ENCODE peak calls at places on chromosomes 11 and 22, in nine cellular contexts. One of them, this sample, is unnamed.

GRCh38 chr11:70072471-70073187 is 5.5 kb upstream of the ANO1 start:
- DNase-seq in body of pancreas: no peak
- DNase-seq in AG10803: no peak
- DNase-seq in cardiac muscle cell: peak; percentile 16
- DNase-seq in WTC11: no peak
- DNase-seq in heart right ventricle: no peak
- DNase-seq in lower lobe of right lung: no peak
- DNase-seq in adrenal gland: no peak
- DNase-seq in neural progenitor cell: no peak
- DNase-seq in this sample: no peak

GRCh38 chr11:101363706-101364275 is 220.0 kb downstream of the TRPC6 start:
- DNase-seq in AG10803: no peak
- DNase-seq in body of pancreas: no peak
- DNase-seq in cardiac muscle cell: no peak
- DNase-seq in lower lobe of right lung: no peak
- DNase-seq in WTC11: no peak
- DNase-seq in adrenal gland: no peak
- DNase-seq in heart right ventricle: no peak
- DNase-seq in neural progenitor cell: no peak
- DNase-seq in this sample: no peak

GRCh38 chr22:44444341-44445306 is 53.4 kb downstream of the RTL6 start:
- DNase-seq in heart right ventricle: no peak
- DNase-seq in lower lobe of right lung: no peak
- DNase-seq in WTC11: peak; percentile 68
- DNase-seq in neural progenitor cell: peak; percentile 53
- DNase-seq in cardiac muscle cell: no peak
- DNase-seq in body of pancreas: no peak
- DNase-seq in adrenal gland: no peak
- DNase-seq in AG10803: no peak
- DNase-seq in this sample: no peak

GRCh38 chr11:34650528-34650927 is 29.6 kb downstream of the EHF start:
- DNase-seq in lower lobe of right lung: no peak
- DNase-seq in adrenal gland: no peak
- DNase-seq in AG10803: no peak
- DNase-seq in WTC11: no peak
- DNase-seq in cardiac muscle cell: peak; percentile 84
- DNase-seq in heart right ventricle: no peak
- DNase-seq in body of pancreas: no peak
- DNase-seq in neural progenitor cell: no peak
- DNase-seq in this sample: no peak

GRCh38 chr22:29936186-29936585 is 53.2 kb downstream of the MTMR3 start:
- DNase-seq in lower lobe of right lung: no peak
- DNase-seq in heart right ventricle: no peak
- DNase-seq in body of pancreas: no peak
- DNase-seq in adrenal gland: no peak
- DNase-seq in cardiac muscle cell: no peak
- DNase-seq in AG10803: no peak
- DNase-seq in WTC11: no peak
- DNase-seq in neural progenitor cell: no peak
- DNase-seq in this sample: no peak

GRCh38 chr11:28243596-28243995 is 135.4 kb downstream of the METTL15 start:
- DNase-seq in AG10803: peak; percentile 66
- DNase-seq in body of pancreas: no peak
- DNase-seq in heart right ventricle: no peak
- DNase-seq in adrenal gland: no peak
- DNase-seq in WTC11: no peak
- DNase-seq in lower lobe of right lung: no peak
- DNase-seq in neural progenitor cell: no peak
- DNase-seq in cardiac muscle cell: no peak
- DNase-seq in this sample: no peak

GRCh38 chr11:86476109-86476861 is 101.6 kb downstream of the CCDC81 start:
- DNase-seq in body of pancreas: no peak
- DNase-seq in cardiac muscle cell: peak; percentile 54
- DNase-seq in AG10803: no peak
- DNase-seq in WTC11: no peak
- DNase-seq in neural progenitor cell: no peak
- DNase-seq in adrenal gland: peak; percentile 24
- DNase-seq in heart right ventricle: no peak
- DNase-seq in lower lobe of right lung: no peak
- DNase-seq in this sample: no peak

GRCh38 chr22:18032455-18033101 is 8.2 kb upstream of the MICAL3 start:
- DNase-seq in body of pancreas: no peak
- DNase-seq in WTC11: no peak
- DNase-seq in heart right ventricle: no peak
- DNase-seq in neural progenitor cell: peak; percentile 19
- DNase-seq in AG10803: peak; percentile 89
- DNase-seq in adrenal gland: no peak
- DNase-seq in lower lobe of right lung: no peak
- DNase-seq in cardiac muscle cell: peak; percentile 36
- DNase-seq in this sample: no peak

GRCh38 chr11:12134239-12134590 is 23.8 kb downstream of the MICAL2 start:
- DNase-seq in cardiac muscle cell: no peak
- DNase-seq in body of pancreas: no peak
- DNase-seq in AG10803: no peak
- DNase-seq in heart right ventricle: no peak
- DNase-seq in neural progenitor cell: no peak
- DNase-seq in adrenal gland: no peak
- DNase-seq in WTC11: no peak
- DNase-seq in lower lobe of right lung: peak; percentile 76
- DNase-seq in this sample: no peak

GRCh38 chr11:15278129-15278528 is 163.4 kb downstream of the INSC start:
- DNase-seq in cardiac muscle cell: peak; percentile 2
- DNase-seq in lower lobe of right lung: no peak
- DNase-seq in AG10803: peak; percentile 4
- DNase-seq in body of pancreas: no peak
- DNase-seq in heart right ventricle: no peak
- DNase-seq in neural progenitor cell: no peak
- DNase-seq in WTC11: no peak
- DNase-seq in adrenal gland: no peak
- DNase-seq in this sample: no peak

GRCh38 chr11:92765965-92766371 is 203.5 kb upstream of the MTNR1B start:
- DNase-seq in body of pancreas: peak; percentile 7
- DNase-seq in AG10803: peak; percentile 39
- DNase-seq in cardiac muscle cell: peak; percentile 79
- DNase-seq in WTC11: peak; percentile 54
- DNase-seq in neural progenitor cell: peak; percentile 65
- DNase-seq in heart right ventricle: peak; percentile 9
- DNase-seq in lower lobe of right lung: peak; percentile 49
- DNase-seq in adrenal gland: peak; percentile 19
- DNase-seq in this sample: no peak

GRCh38 chr22:29503811-29504372 is 23.9 kb downstream of the NEFH start:
- DNase-seq in body of pancreas: peak; percentile 34
- DNase-seq in lower lobe of right lung: no peak
- DNase-seq in AG10803: peak; percentile 81
- DNase-seq in WTC11: no peak
- DNase-seq in cardiac muscle cell: peak; percentile 85
- DNase-seq in adrenal gland: peak; percentile 65
- DNase-seq in neural progenitor cell: peak; percentile 76
- DNase-seq in heart right ventricle: no peak
- DNase-seq in this sample: no peak

GRCh38 chr11:68609761-68610160 is 74.6 kb upstream of the GAL start:
- DNase-seq in body of pancreas: no peak
- DNase-seq in adrenal gland: no peak
- DNase-seq in AG10803: no peak
- DNase-seq in heart right ventricle: no peak
- DNase-seq in lower lobe of right lung: no peak
- DNase-seq in WTC11: no peak
- DNase-seq in cardiac muscle cell: no peak
- DNase-seq in neural progenitor cell: no peak
- DNase-seq in this sample: no peak

GRCh38 chr11:833114-833791 is 501 bp downstream of the CD151 start:
- DNase-seq in lower lobe of right lung: peak; percentile 73
- DNase-seq in body of pancreas: peak; percentile 80
- DNase-seq in WTC11: no peak
- DNase-seq in heart right ventricle: peak; percentile 72
- DNase-seq in AG10803: peak; percentile 43
- DNase-seq in cardiac muscle cell: peak; percentile 61
- DNase-seq in adrenal gland: peak; percentile 61
- DNase-seq in neural progenitor cell: peak; percentile 67
- DNase-seq in this sample: no peak

GRCh38 chr11:83717551-83717950 is 431.4 kb upstream of the CCDC90B start:
- DNase-seq in lower lobe of right lung: no peak
- DNase-seq in adrenal gland: no peak
- DNase-seq in AG10803: no peak
- DNase-seq in WTC11: no peak
- DNase-seq in neural progenitor cell: no peak
- DNase-seq in heart right ventricle: no peak
- DNase-seq in body of pancreas: no peak
- DNase-seq in cardiac muscle cell: peak; percentile 9
- DNase-seq in this sample: no peak

GRCh38 chr22:29345932-29346331 is 30.4 kb upstream of the RASL10A start:
- DNase-seq in AG10803: peak; percentile 46
- DNase-seq in heart right ventricle: no peak
- DNase-seq in cardiac muscle cell: no peak
- DNase-seq in body of pancreas: no peak
- DNase-seq in WTC11: no peak
- DNase-seq in lower lobe of right lung: no peak
- DNase-seq in neural progenitor cell: no peak
- DNase-seq in adrenal gland: no peak
- DNase-seq in this sample: no peak

GRCh38 chr11:72179804-72180396 is 12.0 kb upstream of the FOLR1 start:
- DNase-seq in body of pancreas: no peak
- DNase-seq in lower lobe of right lung: no peak
- DNase-seq in neural progenitor cell: no peak
- DNase-seq in adrenal gland: no peak
- DNase-seq in cardiac muscle cell: no peak
- DNase-seq in WTC11: no peak
- DNase-seq in AG10803: peak; percentile 52
- DNase-seq in heart right ventricle: no peak
- DNase-seq in this sample: no peak

GRCh38 chr11:3865388-3866193 is 10.1 kb downstream of the STIM1 start:
- DNase-seq in body of pancreas: no peak
- DNase-seq in lower lobe of right lung: no peak
- DNase-seq in neural progenitor cell: no peak
- DNase-seq in cardiac muscle cell: peak; percentile 80
- DNase-seq in WTC11: no peak
- DNase-seq in adrenal gland: no peak
- DNase-seq in AG10803: peak; percentile 76
- DNase-seq in heart right ventricle: no peak
- DNase-seq in this sample: no peak

GRCh38 chr11:86062719-86063118 is 6.2 kb downstream of the PICALM start:
- DNase-seq in AG10803: peak; percentile 16
- DNase-seq in cardiac muscle cell: no peak
- DNase-seq in heart right ventricle: no peak
- DNase-seq in adrenal gland: no peak
- DNase-seq in WTC11: no peak
- DNase-seq in body of pancreas: no peak
- DNase-seq in neural progenitor cell: no peak
- DNase-seq in lower lobe of right lung: no peak
- DNase-seq in this sample: no peak

DNA sequence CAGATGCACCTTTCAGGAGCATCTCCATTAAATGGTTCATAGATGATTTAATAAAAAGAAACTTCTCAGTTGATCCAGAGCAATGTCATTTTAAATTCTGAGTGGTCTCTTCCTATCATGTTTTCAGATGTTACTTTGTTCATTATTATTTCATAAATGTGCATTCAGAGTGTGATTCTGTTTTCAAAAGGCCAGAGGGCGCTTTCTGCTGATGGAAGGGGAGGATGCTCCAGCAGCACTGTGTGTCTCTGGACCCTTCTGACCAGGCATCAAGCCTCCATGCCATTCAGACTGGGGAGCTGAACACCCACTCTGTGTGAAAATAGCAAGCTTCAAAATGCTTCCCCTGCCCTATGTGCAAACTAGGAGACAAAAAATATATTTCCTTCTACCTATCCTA is 23.9 kb upstream of the CRTAM start:
- DNase-seq in AG10803: no peak
- DNase-seq in neural progenitor cell: no peak
- DNase-seq in heart right ventricle: no peak
- DNase-seq in adrenal gland: no peak
- DNase-seq in cardiac muscle cell: peak; percentile 10
- DNase-seq in body of pancreas: no peak
- DNase-seq in lower lobe of right lung: no peak
- DNase-seq in WTC11: no peak
- DNase-seq in this sample: no peak
- TF ChIP-seq CTCF in AG10803: no peak
- TF ChIP-seq CTCF in neural progenitor cell: peak; percentile 42
- TF ChIP-seq CTCF in heart right ventricle: no peak
- TF ChIP-seq CTCF in adrenal gland: no peak
- TF ChIP-seq CTCF in cardiac muscle cell: peak; percentile 30
- TF ChIP-seq CTCF in body of pancreas: no peak
- TF ChIP-seq CTCF in lower lobe of right lung: peak; percentile 9
- TF ChIP-seq CTCF in WTC11: no peak
- TF ChIP-seq CTCF in this sample: no peak

DNA sequence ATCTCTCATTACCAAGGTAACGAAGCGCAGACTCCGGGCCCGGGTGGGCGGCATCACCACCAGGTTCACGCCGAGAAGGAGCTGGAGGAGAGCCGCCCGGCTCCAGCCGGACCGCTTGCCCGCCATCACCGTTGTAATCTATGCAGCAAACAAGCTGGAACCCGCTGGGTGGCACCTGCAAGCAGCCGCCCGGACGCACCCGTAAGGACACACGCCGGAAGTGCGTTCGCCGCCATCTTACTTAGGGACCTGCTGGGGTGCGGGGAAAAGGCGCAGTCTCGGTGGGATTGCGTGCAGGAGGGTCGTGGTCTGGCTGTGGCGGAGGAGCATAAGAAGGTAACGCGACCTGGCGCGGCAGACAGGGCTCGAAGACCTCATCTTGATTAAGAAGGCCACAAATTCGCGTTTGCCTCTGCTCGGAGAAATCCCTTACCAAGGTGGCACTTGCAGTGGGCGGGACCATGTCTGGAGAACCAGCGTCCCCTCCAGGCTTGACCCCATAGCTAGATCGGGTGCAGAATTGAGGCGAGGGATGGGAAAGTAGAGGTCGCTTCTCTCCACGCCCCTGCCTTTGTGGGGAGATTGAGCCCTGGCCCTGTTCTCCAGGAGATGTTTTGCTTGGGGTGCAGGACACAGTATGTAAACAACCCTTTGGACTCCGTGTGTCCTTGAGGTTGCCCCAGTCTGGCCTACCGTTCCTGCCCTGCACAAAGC is at the start of gene ACP2:
- DNase-seq in AG10803: peak; percentile 87
- DNase-seq in neural progenitor cell: peak; percentile 90
- DNase-seq in WTC11: peak; percentile 91
- DNase-seq in body of pancreas: peak; percentile 94
- DNase-seq in lower lobe of right lung: peak; percentile 94
- DNase-seq in adrenal gland: peak; percentile 86
- DNase-seq in cardiac muscle cell: peak; percentile 92
- DNase-seq in heart right ventricle: peak; percentile 87
- DNase-seq in this sample: peak; percentile 69
- TF ChIP-seq CTCF in AG10803: peak; percentile 45
- TF ChIP-seq CTCF in neural progenitor cell: peak; percentile 26
- TF ChIP-seq CTCF in WTC11: no peak
- TF ChIP-seq CTCF in body of pancreas: peak; percentile 39
- TF ChIP-seq CTCF in lower lobe of right lung: no peak
- TF ChIP-seq CTCF in adrenal gland: no peak
- TF ChIP-seq CTCF in cardiac muscle cell: peak; percentile 26
- TF ChIP-seq CTCF in heart right ventricle: peak; percentile 15
- TF ChIP-seq CTCF in this sample: no peak

GRCh38 chr11:22685111-22685510 is 18.7 kb downstream of the GAS2 start:
- DNase-seq in cardiac muscle cell: no peak
- DNase-seq in WTC11: no peak
- DNase-seq in neural progenitor cell: no peak
- DNase-seq in lower lobe of right lung: no peak
- DNase-seq in heart right ventricle: no peak
- DNase-seq in body of pancreas: no peak
- DNase-seq in adrenal gland: no peak
- DNase-seq in AG10803: no peak
- DNase-seq in this sample: no peak
- TF ChIP-seq CTCF in cardiac muscle cell: no peak
- TF ChIP-seq CTCF in WTC11: no peak
- TF ChIP-seq CTCF in neural progenitor cell: no peak
- TF ChIP-seq CTCF in lower lobe of right lung: no peak
- TF ChIP-seq CTCF in heart right ventricle: no peak
- TF ChIP-seq CTCF in body of pancreas: no peak
- TF ChIP-seq CTCF in adrenal gland: no peak
- TF ChIP-seq CTCF in AG10803: no peak
- TF ChIP-seq CTCF in this sample: no peak

GRCh38 chr11:75073459-75074190 is 23.1 kb downstream of the OR2AT4 start:
- DNase-seq in heart right ventricle: no peak
- DNase-seq in AG10803: no peak
- DNase-seq in adrenal gland: no peak
- DNase-seq in neural progenitor cell: no peak
- DNase-seq in WTC11: no peak
- DNase-seq in cardiac muscle cell: no peak
- DNase-seq in lower lobe of right lung: no peak
- DNase-seq in body of pancreas: no peak
- DNase-seq in this sample: no peak
- TF ChIP-seq CTCF in heart right ventricle: no peak
- TF ChIP-seq CTCF in AG10803: no peak
- TF ChIP-seq CTCF in adrenal gland: no peak
- TF ChIP-seq CTCF in neural progenitor cell: no peak
- TF ChIP-seq CTCF in WTC11: no peak
- TF ChIP-seq CTCF in cardiac muscle cell: peak; percentile 9
- TF ChIP-seq CTCF in lower lobe of right lung: no peak
- TF ChIP-seq CTCF in body of pancreas: no peak
- TF ChIP-seq CTCF in this sample: no peak